ENCODE peak calls at places on chromosomes 7 and 10, in eight cellular contexts. I, F, X, T, S, V, W and C are unnamed samples.

GRCh38 chr10:119691726-119692125 is 34.1 kb upstream of the INPP5F start:
- DNase-seq in I (no peak), F (no peak), X (no peak), T (no peak), S (no peak), V (no peak), W (no peak), C (no peak)

GRCh38 chr7:100471021-100471420 is 7.0 kb upstream of the SPACDR start:
- DNase-seq in I (no peak), F (no peak), X (no peak), T (no peak), S (no peak), V (no peak), W (no peak), C (no peak)

GRCh38 chr10:131512852-131513251 is 201.3 kb upstream of the TCERG1L start:
- DNase-seq in I (no peak), F (no peak), X (no peak), T (no peak), S (no peak), V (no peak), W (no peak), C (no peak)

GRCh38 chr10:97378933-97379921 is 21.9 kb downstream of the RRP12 start:
- DNase-seq in I (no peak), F (no peak), X (no peak), T (no peak), S (no peak), V (no peak), W (no peak), C (no peak)

GRCh38 chr7:66529889-66530615 is 98.6 kb upstream of the KCTD7 start:
- DNase-seq in I (no peak), F (no peak), X (no peak), T (peak), S (no peak), V (no peak), W (no peak), C (no peak)

GRCh38 chr10:3248526-3249255 is 76.1 kb upstream of the PITRM1 start:
- DNase-seq in I (no peak), F (no peak), X (no peak), T (peak), S (peak), V (no peak), W (peak), C (no peak)

GRCh38 chr10:122525788-122526187 is 34.8 kb upstream of the DMBT1 start:
- DNase-seq in I (no peak), F (no peak), X (no peak), T (peak), S (peak), V (no peak), W (peak), C (no peak)

GRCh38 chr7:93160410-93160809 is 12.2 kb upstream of the SAMD9L start:
- DNase-seq in I (no peak), F (no peak), X (no peak), T (peak), S (peak), V (no peak), W (no peak), C (no peak)

GRCh38 chr10:131865223-131865917 is 35.4 kb upstream of the PPP2R2D start:
- DNase-seq in I (no peak), F (no peak), X (no peak), T (no peak), S (no peak), V (no peak), W (no peak), C (no peak)

GRCh38 chr7:7207876-7208275 is 25.5 kb downstream of the C1GALT1 start:
- DNase-seq in I (no peak), F (no peak), X (no peak), T (no peak), S (peak), V (no peak), W (no peak), C (no peak)

GRCh38 chr10:16832351-16833080 is 15.3 kb upstream of the RSU1 start:
- DNase-seq in I (no peak), F (no peak), X (no peak), T (peak), S (peak), V (peak), W (peak), C (no peak)

GRCh38 chr10:121668336-121669009 is 70.2 kb upstream of the FGFR2 start:
- DNase-seq in I (no peak), F (no peak), X (no peak), T (peak), S (no peak), V (peak), W (peak), C (no peak)

GRCh38 chr10:69962746-69963135 is 89.9 kb upstream of the MACROH2A2 start:
- DNase-seq in I (no peak), F (no peak), X (no peak), T (no peak), S (no peak), V (no peak), W (no peak), C (no peak)

GRCh38 chr10:46551701-46552525 is 4.5 kb downstream of the GPRIN2 start:
- DNase-seq in I (no peak), F (peak), X (no peak), T (no peak), S (no peak), V (peak), W (peak), C (no peak)

GRCh38 chr10:52353960-52354394 is 39.9 kb downstream of the DKK1 start:
- DNase-seq in I (no peak), F (no peak), X (no peak), T (peak), S (peak), V (no peak), W (no peak), C (no peak)

GRCh38 chr10:106935978-106936451 is 228.5 kb downstream of the SORCS1 start:
- DNase-seq in I (no peak), F (no peak), X (no peak), T (no peak), S (no peak), V (no peak), W (no peak), C (no peak)

GRCh38 chr7:42144253-42145002 is 92.6 kb downstream of the GLI3 start:
- DNase-seq in I (no peak), F (no peak), X (no peak), T (peak), S (no peak), V (no peak), W (no peak), C (no peak)

GRCh38 chr7:121271098-121271497 is 57.7 kb upstream of the WNT16 start:
- DNase-seq in I (no peak), F (no peak), X (no peak), T (no peak), S (no peak), V (no peak), W (no peak), C (no peak)

GRCh38 chr7:93949468-93949867 is 27.9 kb downstream of the GNG11 start:
- DNase-seq in I (no peak), F (no peak), X (no peak), T (peak), S (peak), V (no peak), W (no peak), C (no peak)

GRCh38 chr10:133372507-133372906 is 647 bp downstream of the ECHS1 start:
- DNase-seq in I (no peak), F (no peak), X (no peak), T (no peak), S (no peak), V (no peak), W (no peak), C (no peak)

GRCh38 chr10:116779076-116779687 is 36.8 kb upstream of the HSPA12A start:
- DNase-seq in I (no peak), F (no peak), X (no peak), T (peak), S (peak), V (no peak), W (no peak), C (no peak)

GRCh38 chr10:43188702-43189101 is 50.5 kb downstream of the CSGALNACT2 start:
- DNase-seq in I (no peak), F (no peak), X (no peak), T (peak), S (no peak), V (no peak), W (no peak), C (no peak)

GRCh38 chr10:124005991-124006392 is 87.4 kb downstream of the CHST15 start:
- DNase-seq in I (no peak), F (no peak), X (no peak), T (no peak), S (no peak), V (no peak), W (no peak), C (no peak)

GRCh38 chr10:96441126-96441905 is 72.4 kb downstream of the TLL2 start:
- DNase-seq in I (no peak), F (no peak), X (no peak), T (no peak), S (no peak), V (no peak), W (no peak), C (no peak)

GRCh38 chr7:111485981-111486380 is 76.3 kb downstream of the IMMP2L start:
- DNase-seq in I (no peak), F (no peak), X (no peak), T (no peak), S (no peak), V (no peak), W (no peak), C (no peak)

GRCh38 chr10:95976295-95977229 is 66.8 kb upstream of the CCNJ start:
- DNase-seq in I (no peak), F (no peak), X (no peak), T (no peak), S (no peak), V (no peak), W (no peak), C (no peak)

GRCh38 chr7:159031750-159032149 is 112.9 kb downstream of the VIPR2 start:
- DNase-seq in I (no peak), F (no peak), X (no peak), T (no peak), S (no peak), V (no peak), W (no peak), C (no peak)

GRCh38 chr7:100091411-100092181 is 2.8 kb downstream of the COPS6 start:
- DNase-seq in I (no peak), F (no peak), X (no peak), T (no peak), S (peak), V (no peak), W (no peak), C (no peak)

GRCh38 chr7:130899638-130900401 is 165.8 kb upstream of the KLF14 start:
- DNase-seq in I (no peak), F (no peak), X (no peak), T (no peak), S (peak), V (no peak), W (peak), C (no peak)

GRCh38 chr10:97332586-97333350 is 1.8 kb downstream of the FRAT2 start:
- DNase-seq in I (no peak), F (no peak), X (no peak), T (peak), S (peak), V (peak), W (peak), C (no peak)

GRCh38 chr10:67476201-67476600 is 219.8 kb downstream of the CTNNA3 start:
- DNase-seq in I (no peak), F (no peak), X (no peak), T (no peak), S (no peak), V (no peak), W (no peak), C (no peak)

GRCh38 chr7:30023524-30023923 is 3.0 kb downstream of the FKBP14 start:
- DNase-seq in I (no peak), F (no peak), X (no peak), T (no peak), S (no peak), V (no peak), W (no peak), C (no peak)

GRCh38 chr7:11266101-11266500 is 292.4 kb downstream of the PHF14 start:
- DNase-seq in I (no peak), F (no peak), X (no peak), T (no peak), S (no peak), V (no peak), W (no peak), C (no peak)

GRCh38 chr10:48289652-48290238 is 15.2 kb upstream of the FRMPD2 start:
- DNase-seq in I (peak), F (peak), X (peak), T (peak), S (peak), V (peak), W (peak), C (peak)

GRCh38 chr10:107163904-107164861 is at the start of gene SORCS1:
- DNase-seq in I (no peak), F (no peak), X (no peak), T (no peak), S (no peak), V (no peak), W (no peak), C (no peak)

GRCh38 chr10:128993443-128993842 is 473.6 kb upstream of the MGMT start:
- DNase-seq in I (no peak), F (no peak), X (no peak), T (no peak), S (no peak), V (no peak), W (no peak), C (no peak)

GRCh38 chr7:140060788-140061606 is 1.8 kb downstream of the PARP12 start:
- DNase-seq in I (no peak), F (no peak), X (no peak), T (peak), S (peak), V (peak), W (no peak), C (no peak)

GRCh38 chr10:88670497-88670896 is 6.3 kb downstream of the LIPF start:
- DNase-seq in I (peak), F (no peak), X (no peak), T (no peak), S (no peak), V (no peak), W (no peak), C (no peak)